ENCODE peak calls at places on chromosomes 13 and 19, in four cellular contexts. F is HepG2, Y is colonic mucosa, L is transverse colon. R is an unnamed sample.

GRCh38 chr19:41339936-41340335 is 13.8 kb downstream of the TGFB1 start:
- DNase-seq in F (no peak), Y (no peak), L (no peak), R (no peak)

GRCh38 chr13:97329331-97329730 is 104.6 kb upstream of the RAP2A start:
- DNase-seq in F (no peak), Y (no peak), L (no peak), R (no peak)

GRCh38 chr13:99087954-99088491 is 110.2 kb upstream of the DOCK9 start:
- DNase-seq in F (no peak), Y (peak; percentile 47), L (peak; percentile 19), R (no peak)

GRCh38 chr19:17817668-17818363 is 3.5 kb downstream of the INSL3 start:
- DNase-seq in F (no peak), Y (no peak), L (no peak), R (no peak)

GRCh38 chr13:109157275-109157674 is 527.9 kb downstream of the MYO16 start:
- DNase-seq in F (no peak), Y (no peak), L (no peak), R (no peak)

GRCh38 chr19:11377237-11377636 is 2.8 kb downstream of the SWSAP1 start:
- DNase-seq in F (no peak), Y (no peak), L (peak; percentile 48), R (peak; percentile 57)

GRCh38 chr19:13621413-13621812 is 115.1 kb upstream of the CACNA1A start:
- DNase-seq in F (no peak), Y (no peak), L (no peak), R (peak; percentile 67)

GRCh38 chr19:51681286-51681956 is 11.7 kb upstream of the SPACA6 start:
- DNase-seq in F (no peak), Y (no peak), L (no peak), R (no peak)

GRCh38 chr13:110323986-110324749 is 17.1 kb downstream of the COL4A2 start:
- DNase-seq in F (no peak), Y (no peak), L (no peak), R (no peak)

GRCh38 chr19:33064778-33065550 is at the start of gene RHPN2:
- DNase-seq in F (peak; percentile 43), Y (peak; percentile 86), L (peak; percentile 87), R (no peak)

GRCh38 chr19:27793128-27793643 is 1419.8 kb downstream of the UQCRFS1 start:
- DNase-seq in F (peak; percentile 87), Y (peak; percentile 88), L (peak; percentile 88), R (peak; percentile 12)

GRCh38 chr19:45667620-45668341 is at the start of gene GIPR:
- DNase-seq in F (peak; percentile 44), Y (peak; percentile 85), L (peak; percentile 84), R (no peak)

GRCh38 chr13:47190696-47191095 is 293.8 kb upstream of the HTR2A start:
- DNase-seq in F (no peak), Y (no peak), L (no peak), R (no peak)

GRCh38 chr13:72160977-72161376 is 294.0 kb upstream of the DACH1 start:
- DNase-seq in F (no peak), Y (no peak), L (no peak), R (no peak)

GRCh38 chr19:11238781-11239376 is 540 bp upstream of the ANGPTL8 start:
- DNase-seq in F (no peak), Y (no peak), L (no peak), R (no peak)

GRCh38 chr13:48647625-48648024 is 6.1 kb upstream of the CYSLTR2 start:
- DNase-seq in F (peak; percentile 34), Y (no peak), L (peak; percentile 27), R (no peak)
- TF ChIP-seq CTCF in F (peak; percentile 85), Y (peak; percentile 20), L (peak; percentile 34), R (no peak)

GRCh38 chr13:45365558-45365885 is 24.5 kb upstream of the TPT1 start:
- DNase-seq in F (no peak), Y (no peak), L (no peak), R (no peak)
- TF ChIP-seq CTCF in F (no peak), Y (no peak), L (no peak), R (no peak)

GRCh38 chr19:16117594-16118033 is 5.9 kb downstream of the RAB8A start:
- DNase-seq in F (no peak), Y (no peak), L (peak; percentile 51), R (no peak)
- TF ChIP-seq CTCF in F (peak; percentile 45), Y (no peak), L (no peak), R (no peak)

GRCh38 chr13:87255394-87255793 is 415.8 kb upstream of the SLITRK5 start:
- DNase-seq in F (no peak), Y (no peak), L (no peak), R (no peak)

GRCh38 chr13:87259479-87260083 is 411.6 kb upstream of the SLITRK5 start:
- DNase-seq in F (peak; percentile 8), Y (no peak), L (no peak), R (no peak)
- TF ChIP-seq CTCF in F (peak; percentile 44), Y (no peak), L (no peak), R (no peak)

GRCh38 chr19:49431330-49431749 is 6.2 kb downstream of the GFY start:
- DNase-seq in F (no peak), Y (no peak), L (no peak), R (no peak)

GRCh38 chr19:49428547-49429451 is 3.6 kb downstream of the GFY start:
- DNase-seq in F (no peak), Y (no peak), L (no peak), R (no peak)

GRCh38 chr19:49432141-49433073 is 7.2 kb downstream of the GFY start:
- DNase-seq in F (no peak), Y (peak; percentile 73), L (peak; percentile 50), R (no peak)

GRCh38 chr19:49430172-49430677 is 5.0 kb downstream of the GFY start:
- DNase-seq in F (no peak), Y (no peak), L (no peak), R (no peak)

DNA sequence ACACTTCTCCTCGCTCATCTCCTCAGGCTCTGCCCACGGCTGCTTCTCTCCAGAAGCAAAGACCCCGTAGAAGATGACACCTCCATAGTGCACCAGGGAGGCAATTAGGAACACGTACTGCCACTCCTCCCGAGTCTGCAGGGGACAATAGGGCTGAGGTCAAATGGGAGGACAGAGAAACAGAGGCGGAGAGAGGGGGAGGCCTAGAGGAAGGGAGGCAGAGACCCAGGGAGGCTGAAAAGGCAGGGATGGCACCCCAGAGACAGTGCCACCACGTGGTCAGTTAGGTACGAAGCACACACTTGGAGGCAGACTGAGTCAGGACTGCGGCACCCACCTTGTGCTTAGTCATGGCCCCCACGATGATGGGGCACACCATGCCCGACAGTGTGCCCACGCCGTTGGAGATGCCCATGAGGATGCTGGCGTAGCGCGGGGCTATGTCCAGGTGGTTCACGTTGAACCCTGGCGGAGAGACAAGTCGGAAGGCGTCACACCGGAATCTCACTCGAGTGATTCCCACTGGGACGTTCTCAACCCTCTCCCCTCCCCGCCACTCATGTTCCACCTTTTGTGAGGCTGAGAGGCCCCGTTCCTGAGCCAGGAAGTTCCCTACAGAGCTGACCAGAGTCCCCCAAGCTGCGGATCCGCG is 5.6 kb downstream of the GFY start:
- DNase-seq in F (no peak), Y (no peak), L (no peak), R (no peak)
- TF ChIP-seq CTCF in F (peak; percentile 74), Y (no peak), L (no peak), R (peak; percentile 31)

GRCh38 chr19:29844891-29845575 is 33.2 kb downstream of the CCNE1 start:
- DNase-seq in F (peak; percentile 89), Y (peak; percentile 96), L (peak; percentile 97), R (peak; percentile 33)
- TF ChIP-seq CTCF in F (peak; percentile 13), Y (no peak), L (no peak), R (no peak)

GRCh38 chr13:24625324-24625723 is 54.9 kb upstream of the ATP12A start:
- DNase-seq in F (no peak), Y (peak; percentile 16), L (no peak), R (no peak)
- TF ChIP-seq CTCF in F (no peak), Y (no peak), L (no peak), R (no peak)

R was measured in AG04449.